ENCODE peak calls at places on chromosomes 5 and 9, in six cellular contexts. E is CD8-positive, alpha-beta memory T cell; V is IMR-90; Q is activated CD8-positive, alpha-beta memory T cell treated with anti-CD3 and anti-CD28 coated beads, Interleukin-2, amount 10 ng/mL, durations not matched to agents 7 days and 5 days; J is HS-5; I is left colon. Y is an unnamed sample.

GRCh38 chr5:55308254-55308836 is 556 bp downstream of the MTREX start:
- DNase-seq in E (no peak), V (peak; percentile 19), Q (peak; percentile 42), I (peak; percentile 25), J (no peak), Y (no peak)

GRCh38 chr5:42701660-42702059 is 55.0 kb upstream of the CCDC152 start:
- DNase-seq in E (no peak), J (no peak), I (no peak), Q (no peak), V (no peak), Y (no peak)

GRCh38 chr5:146731909-146732659 is 146.5 kb downstream of the PPP2R2B start:
- DNase-seq in J (peak; percentile 96), Q (no peak), E (no peak), I (no peak), V (peak; percentile 87), Y (no peak)

GRCh38 chr5:174271316-174271715 is 225.8 kb downstream of the NSG2 start:
- DNase-seq in E (no peak), J (no peak), Q (no peak), V (no peak), I (no peak), Y (no peak)

GRCh38 chr9:2411459-2412215 is 209.9 kb upstream of the VLDLR start:
- DNase-seq in E (no peak), I (no peak), Q (no peak), V (no peak), J (no peak), Y (no peak)

GRCh38 chr9:129737479-129738269 is 15.2 kb downstream of the PTGES start:
- DNase-seq in E (peak; percentile 84), J (no peak), V (peak; percentile 55), Q (peak; percentile 90), I (peak; percentile 70), Y (peak; percentile 91)

GRCh38 chr5:83554686-83555085 is 83.1 kb downstream of the VCAN start:
- DNase-seq in I (no peak), J (no peak), Q (no peak), V (peak; percentile 32), E (no peak), Y (no peak)

GRCh38 chr5:34652916-34653315 is 3.2 kb upstream of the RAI14 start:
- DNase-seq in J (no peak), Q (no peak), E (no peak), I (no peak), V (peak; percentile 74), Y (no peak)

GRCh38 chr5:11164456-11165286 is 403.6 kb upstream of the DAP start:
- DNase-seq in E (no peak), I (no peak), V (no peak), Q (no peak), J (no peak), Y (no peak)

GRCh38 chr5:140240987-140241706 is 61.8 kb downstream of the PFDN1 start:
- DNase-seq in Q (no peak), J (peak; percentile 64), V (peak; percentile 92), I (peak; percentile 96), E (no peak), Y (no peak)

GRCh38 chr5:77893225-77893860 is 117.2 kb upstream of the TBCA start:
- DNase-seq in V (peak; percentile 99), J (peak; percentile 96), Q (no peak), I (no peak), E (no peak), Y (no peak)

GRCh38 chr5:179806250-179807045 is at the start of gene MGAT4B:
- DNase-seq in I (peak; percentile 80), E (peak; percentile 53), Q (peak; percentile 77), V (peak; percentile 70), J (no peak), Y (peak; percentile 69)

GRCh38 chr9:69028754-69029153 is 6.8 kb upstream of the FXN start:
- DNase-seq in V (no peak), Q (peak; percentile 74), E (no peak), J (no peak), I (no peak), Y (no peak)

GRCh38 chr5:100731768-100732167 is 171.3 kb downstream of the ST8SIA4 start:
- DNase-seq in J (no peak), V (no peak), I (no peak), E (no peak), Q (peak; percentile 50), Y (no peak)

GRCh38 chr5:50559955-50560354 is 106.5 kb upstream of the PARP8 start:
- DNase-seq in V (no peak), I (no peak), J (no peak), E (no peak), Q (no peak), Y (no peak)

GRCh38 chr5:177449140-177450061 is 2.8 kb downstream of the PRR7 start:
- DNase-seq in J (no peak), Q (no peak), E (no peak), I (no peak), V (no peak), Y (no peak)

GRCh38 chr9:92404437-92404836 is at the start of gene OGN:
- DNase-seq in Q (no peak), I (no peak), J (no peak), E (no peak), V (peak; percentile 47), Y (no peak)

GRCh38 chr9:8552732-8553131 is 753.2 kb upstream of the DMAC1 start:
- DNase-seq in E (no peak), V (no peak), J (no peak), I (no peak), Q (no peak), Y (no peak)

GRCh38 chr9:86604741-86605140 is 250.5 kb upstream of the TUT7 start:
- DNase-seq in Q (no peak), J (peak; percentile 62), E (no peak), I (no peak), V (peak; percentile 28), Y (no peak)

GRCh38 chr5:175851727-175852126 is 19.7 kb upstream of the CPLX2 start:
- DNase-seq in J (no peak), E (no peak), Q (no peak), V (no peak), I (no peak), Y (no peak)

GRCh38 chr5:158039911-158040347 is 181.0 kb upstream of the CLINT1 start:
- DNase-seq in V (no peak), I (no peak), Q (no peak), J (no peak), E (no peak), Y (no peak)

GRCh38 chr5:24681106-24681505 is 36.3 kb upstream of the CDH10 start:
- DNase-seq in J (peak; percentile 16), V (no peak), I (no peak), Q (no peak), E (no peak), Y (no peak)

GRCh38 chr5:52870448-52870847 is 82.7 kb downstream of the ITGA1 start:
- DNase-seq in V (no peak), I (no peak), Q (no peak), J (no peak), E (no peak), Y (no peak)

GRCh38 chr9:71663931-71664459 is 104.3 kb downstream of the CEMIP2 start:
- DNase-seq in V (no peak), E (no peak), I (no peak), Q (no peak), J (no peak), Y (no peak)

GRCh38 chr9:68872026-68872501 is 141.8 kb downstream of the PRKACG start:
- DNase-seq in I (no peak), J (no peak), E (no peak), Q (no peak), V (no peak), Y (no peak)

GRCh38 chr9:87112656-87113055 is 165.3 kb upstream of the GAS1 start:
- DNase-seq in J (no peak), Q (no peak), E (no peak), V (peak; percentile 48), I (no peak), Y (no peak)

GRCh38 chr9:137192448-137192780 is 3.9 kb downstream of the SSNA1 start:
- DNase-seq in E (no peak), V (no peak), Q (no peak), J (no peak), I (no peak), Y (no peak)

GRCh38 chr5:135880801-135881200 is 14.8 kb downstream of the IL9 start:
- DNase-seq in J (no peak), I (no peak), Q (no peak), V (no peak), E (no peak), Y (no peak)

GRCh38 chr9:136137321-136138054 is 18.8 kb upstream of the TMEM250 start:
- DNase-seq in J (no peak), I (no peak), V (no peak), Q (no peak), E (no peak), Y (no peak)